ENCODE peak calls at places on chromosomes 4 and X, in nine cellular contexts. One of them, this sample, is unnamed.

GRCh38 chr4:94532016-94532789 is 80.5 kb downstream of the PDLIM5 start:
- DNase-seq in AG10803: peak
- DNase-seq in ELR: peak
- DNase-seq in NCI-H748 treated with DMSO at 0.1 percent for 48 hours: no peak
- DNase-seq in uterus: no peak
- DNase-seq in activated CD4-positive, alpha-beta T cell treated with anti-CD3 and anti-CD28 coated beads for 24 hours: no peak
- DNase-seq in psoas muscle: peak
- DNase-seq in T-cell: no peak
- DNase-seq in GM03348: no peak
- DNase-seq in this sample: no peak

GRCh38 chr4:71133491-71133890 is 140.0 kb downstream of the DCK start:
- DNase-seq in psoas muscle: no peak
- DNase-seq in AG10803: no peak
- DNase-seq in GM03348: no peak
- DNase-seq in NCI-H748 treated with DMSO at 0.1 percent for 48 hours: no peak
- DNase-seq in activated CD4-positive, alpha-beta T cell treated with anti-CD3 and anti-CD28 coated beads for 24 hours: no peak
- DNase-seq in ELR: peak
- DNase-seq in uterus: no peak
- DNase-seq in T-cell: no peak
- DNase-seq in this sample: no peak

GRCh38 chr4:23966720-23967119 is 76.9 kb upstream of the PPARGC1A start:
- DNase-seq in psoas muscle: no peak
- DNase-seq in GM03348: no peak
- DNase-seq in T-cell: no peak
- DNase-seq in ELR: peak
- DNase-seq in uterus: no peak
- DNase-seq in NCI-H748 treated with DMSO at 0.1 percent for 48 hours: no peak
- DNase-seq in AG10803: no peak
- DNase-seq in activated CD4-positive, alpha-beta T cell treated with anti-CD3 and anti-CD28 coated beads for 24 hours: no peak
- DNase-seq in this sample: no peak

GRCh38 chr4:81314897-81315470 is 100.0 kb upstream of the PRKG2 start:
- DNase-seq in psoas muscle: no peak
- DNase-seq in activated CD4-positive, alpha-beta T cell treated with anti-CD3 and anti-CD28 coated beads for 24 hours: no peak
- DNase-seq in AG10803: peak
- DNase-seq in GM03348: peak
- DNase-seq in ELR: no peak
- DNase-seq in uterus: no peak
- DNase-seq in T-cell: no peak
- DNase-seq in NCI-H748 treated with DMSO at 0.1 percent for 48 hours: no peak
- DNase-seq in this sample: no peak

GRCh38 chrX:16892504-16893362 is 22.6 kb upstream of the RBBP7 start:
- DNase-seq in uterus: peak
- DNase-seq in T-cell: no peak
- DNase-seq in AG10803: peak
- DNase-seq in psoas muscle: peak
- DNase-seq in NCI-H748 treated with DMSO at 0.1 percent for 48 hours: peak
- DNase-seq in ELR: peak
- DNase-seq in GM03348: peak
- DNase-seq in activated CD4-positive, alpha-beta T cell treated with anti-CD3 and anti-CD28 coated beads for 24 hours: no peak
- DNase-seq in this sample: peak

GRCh38 chr4:137664416-137664815 is 132.1 kb upstream of the PCDH18 start:
- DNase-seq in T-cell: no peak
- DNase-seq in ELR: peak
- DNase-seq in uterus: no peak
- DNase-seq in activated CD4-positive, alpha-beta T cell treated with anti-CD3 and anti-CD28 coated beads for 24 hours: no peak
- DNase-seq in GM03348: peak
- DNase-seq in NCI-H748 treated with DMSO at 0.1 percent for 48 hours: no peak
- DNase-seq in psoas muscle: no peak
- DNase-seq in AG10803: peak
- DNase-seq in this sample: no peak

GRCh38 chr4:145935253-145936141 is 3.1 kb downstream of the ZNF827 start:
- DNase-seq in AG10803: no peak
- DNase-seq in GM03348: peak
- DNase-seq in ELR: peak
- DNase-seq in psoas muscle: peak
- DNase-seq in NCI-H748 treated with DMSO at 0.1 percent for 48 hours: no peak
- DNase-seq in uterus: peak
- DNase-seq in T-cell: no peak
- DNase-seq in activated CD4-positive, alpha-beta T cell treated with anti-CD3 and anti-CD28 coated beads for 24 hours: no peak
- DNase-seq in this sample: peak

GRCh38 chrX:11446331-11446730 is 153.1 kb downstream of the AMELX start:
- DNase-seq in ELR: no peak
- DNase-seq in uterus: no peak
- DNase-seq in GM03348: peak
- DNase-seq in psoas muscle: no peak
- DNase-seq in T-cell: no peak
- DNase-seq in AG10803: peak
- DNase-seq in NCI-H748 treated with DMSO at 0.1 percent for 48 hours: no peak
- DNase-seq in activated CD4-positive, alpha-beta T cell treated with anti-CD3 and anti-CD28 coated beads for 24 hours: no peak
- DNase-seq in this sample: no peak

GRCh38 chr4:110164251-110164650 is 34.2 kb downstream of the ELOVL6 start:
- DNase-seq in ELR: peak
- DNase-seq in uterus: no peak
- DNase-seq in GM03348: peak
- DNase-seq in T-cell: no peak
- DNase-seq in NCI-H748 treated with DMSO at 0.1 percent for 48 hours: no peak
- DNase-seq in psoas muscle: no peak
- DNase-seq in activated CD4-positive, alpha-beta T cell treated with anti-CD3 and anti-CD28 coated beads for 24 hours: no peak
- DNase-seq in AG10803: peak
- DNase-seq in this sample: no peak

GRCh38 chr4:182869697-182870096 is 47.5 kb downstream of the DCTD start:
- DNase-seq in GM03348: no peak
- DNase-seq in psoas muscle: no peak
- DNase-seq in AG10803: no peak
- DNase-seq in activated CD4-positive, alpha-beta T cell treated with anti-CD3 and anti-CD28 coated beads for 24 hours: no peak
- DNase-seq in ELR: no peak
- DNase-seq in T-cell: no peak
- DNase-seq in NCI-H748 treated with DMSO at 0.1 percent for 48 hours: no peak
- DNase-seq in uterus: no peak
- DNase-seq in this sample: no peak

GRCh38 chrX:53237056-53237455 is 12.0 kb upstream of the KDM5C start:
- DNase-seq in NCI-H748 treated with DMSO at 0.1 percent for 48 hours: no peak
- DNase-seq in psoas muscle: no peak
- DNase-seq in ELR: no peak
- DNase-seq in AG10803: no peak
- DNase-seq in T-cell: no peak
- DNase-seq in uterus: no peak
- DNase-seq in activated CD4-positive, alpha-beta T cell treated with anti-CD3 and anti-CD28 coated beads for 24 hours: no peak
- DNase-seq in GM03348: no peak
- DNase-seq in this sample: no peak

GRCh38 chr4:7226993-7227392 is 34.7 kb downstream of the SORCS2 start:
- DNase-seq in ELR: no peak
- DNase-seq in NCI-H748 treated with DMSO at 0.1 percent for 48 hours: no peak
- DNase-seq in activated CD4-positive, alpha-beta T cell treated with anti-CD3 and anti-CD28 coated beads for 24 hours: no peak
- DNase-seq in psoas muscle: no peak
- DNase-seq in AG10803: no peak
- DNase-seq in T-cell: no peak
- DNase-seq in GM03348: no peak
- DNase-seq in uterus: no peak
- DNase-seq in this sample: no peak